ENCODE peak calls at places on chromosomes 13 and 19, in nine cellular contexts. E is activated CD8-positive, alpha-beta T cell treated with anti-CD3 and anti-CD28 coated beads for 36 hours; Z is RPMI8226; L is AG08396; N is lower leg skin; D is breast epithelium; H is head of caudate nucleus; X is omental fat pad; I is posterior vena cava. Y is an unnamed sample.

GRCh38 chr19:16073988-16074387 is 2.3 kb upstream of the TPM4 start:
- DNase-seq in N (no peak), D (no peak), L (no peak), Z (peak), H (no peak), X (no peak), I (no peak), E (no peak), Y (no peak)

GRCh38 chr19:45976180-45976579 is 2.5 kb upstream of the NOVA2 start:
- DNase-seq in H (peak), X (no peak), Z (no peak), I (no peak), L (no peak), N (no peak), E (no peak), D (no peak), Y (peak)

GRCh38 chr13:96632536-96633320 is 361.5 kb downstream of the OXGR1 start:
- DNase-seq in H (no peak), I (no peak), E (no peak), L (no peak), N (no peak), D (no peak), Z (no peak), X (no peak), Y (peak)

GRCh38 chr13:30159446-30159839 is 147.9 kb downstream of the KATNAL1 start:
- DNase-seq in E (peak), I (no peak), Z (no peak), H (no peak), L (peak), D (no peak), X (no peak), N (no peak), Y (peak)

GRCh38 chr13:92589955-92590354 is 636.7 kb upstream of the GPC6 start:
- DNase-seq in L (no peak), N (no peak), Z (no peak), H (no peak), I (no peak), X (no peak), D (no peak), E (no peak), Y (no peak)

GRCh38 chr13:47000166-47000565 is 103.3 kb upstream of the HTR2A start:
- DNase-seq in L (no peak), E (no peak), Z (no peak), X (no peak), H (no peak), D (no peak), I (no peak), N (no peak), Y (no peak)

GRCh38 chr13:90020536-90020935 is 1327.0 kb upstream of the MIR17HG start:
- DNase-seq in H (no peak), X (no peak), I (no peak), N (no peak), Z (no peak), D (no peak), L (no peak), E (no peak), Y (no peak)

GRCh38 chr13:113616991-113617749 is 32.6 kb downstream of the TFDP1 start:
- DNase-seq in E (no peak), L (no peak), D (no peak), X (no peak), N (no peak), H (no peak), I (peak), Z (no peak), Y (peak)

GRCh38 chr13:98298599-98298998 is 121.5 kb upstream of the RNF113B start:
- DNase-seq in I (no peak), Z (no peak), E (no peak), X (no peak), D (no peak), L (no peak), N (no peak), H (no peak), Y (no peak)

GRCh38 chr13:48977973-48978372 is 2.3 kb downstream of the FNDC3A start:
- DNase-seq in I (no peak), H (no peak), D (no peak), X (no peak), Z (no peak), L (peak), E (no peak), N (no peak), Y (peak)

GRCh38 chr13:76848596-76848995 is 37.6 kb downstream of the KCTD12 start:
- DNase-seq in Z (no peak), N (no peak), L (no peak), I (no peak), E (no peak), H (no peak), D (no peak), X (no peak), Y (no peak)

GRCh38 chr19:44757735-44758505 is 9.4 kb downstream of the BCL3 start:
- DNase-seq in X (no peak), I (peak), Z (no peak), N (no peak), E (no peak), D (no peak), H (peak), L (peak), Y (no peak)

GRCh38 chr13:77136902-77137420 is 110.0 kb upstream of the FBXL3 start:
- DNase-seq in L (peak), Z (no peak), H (no peak), N (no peak), E (no peak), X (no peak), D (no peak), I (no peak), Y (peak)

GRCh38 chr13:26784704-26785639 is 24.4 kb upstream of the GPR12 start:
- DNase-seq in I (no peak), D (no peak), N (no peak), H (no peak), L (no peak), Z (peak), X (no peak), E (peak), Y (no peak)

GRCh38 chr19:47863514-47863936 is 4.5 kb downstream of the TPRX2 start:
- DNase-seq in Z (peak), N (peak), E (peak), H (peak), X (peak), I (peak), D (peak), L (peak), Y (peak)

Y was measured in brain microvascular endothelial cell.